ENCODE peak calls at places on chromosomes 11 and 22, in four cellular contexts. U is cerebellar nuclear complex, Z is NCI-H2107, F is iris pigment epithelial cell. D is an unnamed sample.

GRCh38 chr11:75969626-75970308 is 154.8 kb downstream of the UVRAG start:
- DNase-seq in U (no peak), Z (no peak), F (peak; percentile 80), D (no peak)

GRCh38 chr11:44189986-44190882 is 94.8 kb downstream of the EXT2 start:
- DNase-seq in U (no peak), Z (no peak), F (peak; percentile 59), D (no peak)

GRCh38 chr22:46290843-46291785 is 5.6 kb upstream of the GTSE1 start:
- DNase-seq in U (no peak), Z (no peak), F (no peak), D (no peak)

GRCh38 chr11:27193434-27194225 is 153.0 kb downstream of the BBOX1 start:
- DNase-seq in U (no peak), Z (no peak), F (no peak), D (no peak)

GRCh38 chr11:111938687-111939160 is 1.6 kb downstream of the DIXDC1 start:
- DNase-seq in U (peak; percentile 90), Z (no peak), F (peak; percentile 71), D (no peak)

GRCh38 chr11:94604496-94604895 is 37.3 kb downstream of the PIWIL4 start:
- DNase-seq in U (no peak), Z (no peak), F (no peak), D (no peak)

GRCh38 chr11:83773950-83774880 is 488.0 kb upstream of the CCDC90B start:
- DNase-seq in U (no peak), Z (no peak), F (peak; percentile 57), D (no peak)

GRCh38 chr11:115325523-115325922 is 178.7 kb downstream of the CADM1 start:
- DNase-seq in U (no peak), Z (no peak), F (no peak), D (no peak)

GRCh38 chr22:28142361-28142801 is 223.3 kb upstream of the PITPNB start:
- DNase-seq in U (no peak), Z (no peak), F (peak; percentile 95), D (no peak)

GRCh38 chr22:39593931-39594285 is 23.4 kb downstream of the CACNA1I start:
- DNase-seq in U (no peak), Z (no peak), F (no peak), D (no peak)

GRCh38 chr11:130068546-130068985 is 1.1 kb upstream of the APLP2 start:
- DNase-seq in U (no peak), Z (no peak), F (no peak), D (no peak)

GRCh38 chr11:72221386-72221785 is 3.2 kb upstream of the INPPL1 start:
- DNase-seq in U (no peak), Z (no peak), F (no peak), D (no peak)